ENCODE peak calls at places on chromosomes 11 and 22, in nine cellular contexts. B is endodermal cell; W is GM23248; J is CD4-positive, CD25-positive, alpha-beta regulatory T cell; I is left ventricle myocardium inferior; Q is PC-9; N is IMR-90; V is effector memory CD4-positive, alpha-beta T cell; P is ovary. X is an unnamed sample.

GRCh38 chr11:77085652-77086051 is 17.0 kb upstream of the OMP start:
- DNase-seq in B (no peak), W (no peak), J (no peak), I (no peak), Q (no peak), N (no peak), V (no peak), P (no peak), X (no peak)

GRCh38 chr11:62025429-62026105 is 58.1 kb upstream of the FTH1 start:
- DNase-seq in B (no peak), W (peak; percentile 96), J (peak; percentile 77), I (peak; percentile 48), Q (peak; percentile 100), N (peak; percentile 91), V (peak; percentile 75), P (peak; percentile 28), X (peak; percentile 64)

GRCh38 chr11:68904458-68904847 is 762 bp downstream of the IGHMBP2 start:
- DNase-seq in B (no peak), W (no peak), J (no peak), I (peak; percentile 30), Q (no peak), N (no peak), V (no peak), P (no peak), X (no peak)

GRCh38 chr11:122882809-122883681 is 486 bp downstream of the JHY start:
- DNase-seq in B (peak; percentile 90), W (peak; percentile 88), J (peak; percentile 34), I (peak; percentile 55), Q (peak; percentile 82), N (peak; percentile 55), V (peak; percentile 30), P (peak; percentile 27), X (peak; percentile 64)

GRCh38 chr22:31526275-31526674 is 29.9 kb downstream of the SFI1 start:
- DNase-seq in B (no peak), W (no peak), J (no peak), I (no peak), Q (no peak), N (no peak), V (no peak), P (no peak), X (no peak)

GRCh38 chr11:121656333-121657090 is 203.7 kb upstream of the SORL1-AS1 start:
- DNase-seq in B (no peak), W (no peak), J (no peak), I (peak; percentile 14), Q (no peak), N (no peak), V (no peak), P (no peak), X (no peak)

GRCh38 chr11:125952559-125952958 is 6.7 kb downstream of the VSIG10L2 start:
- DNase-seq in B (no peak), W (no peak), J (no peak), I (no peak), Q (no peak), N (no peak), V (no peak), P (no peak), X (no peak)

GRCh38 chr11:117832511-117832910 is 8.0 kb upstream of the FXYD2 start:
- DNase-seq in B (peak; percentile 27), W (no peak), J (no peak), I (no peak), Q (no peak), N (no peak), V (no peak), P (no peak), X (no peak)

GRCh38 chr11:76284161-76284560 is 77.9 kb upstream of the WNT11 start:
- DNase-seq in B (peak; percentile 70), W (no peak), J (no peak), I (no peak), Q (no peak), N (no peak), V (no peak), P (no peak), X (no peak)

GRCh38 chr11:34641456-34641855 is 20.6 kb downstream of the EHF start:
- DNase-seq in B (no peak), W (no peak), J (no peak), I (no peak), Q (no peak), N (no peak), V (no peak), P (no peak), X (no peak)

GRCh38 chr22:20472629-20473442 is 22.8 kb downstream of the KLHL22 start:
- DNase-seq in B (no peak), W (no peak), J (no peak), I (no peak), Q (no peak), N (no peak), V (no peak), P (no peak), X (no peak)

GRCh38 chr11:113778111-113778910 is 1.3 kb upstream of the CLDN25 start:
- DNase-seq in B (no peak), W (peak; percentile 83), J (no peak), I (no peak), Q (peak; percentile 67), N (peak; percentile 38), V (no peak), P (no peak), X (no peak)

GRCh38 chr11:109604506-109604905 is 182.5 kb downstream of the C11orf87 start:
- DNase-seq in B (no peak), W (peak; percentile 4), J (no peak), I (no peak), Q (no peak), N (no peak), V (no peak), P (no peak), X (no peak)

GRCh38 chr11:9071694-9072093 is 19.7 kb downstream of the SCUBE2 start:
- DNase-seq in B (no peak), W (no peak), J (no peak), I (no peak), Q (no peak), N (no peak), V (no peak), P (no peak), X (no peak)

GRCh38 chr22:45994516-45995404 is 17.8 kb upstream of the WNT7B start:
- DNase-seq in B (peak; percentile 97), W (peak; percentile 80), J (peak; percentile 63), I (peak; percentile 85), Q (peak; percentile 52), N (peak; percentile 44), V (peak; percentile 67), P (peak; percentile 75), X (peak; percentile 69)

GRCh38 chr22:45991108-45991507 is 14.1 kb upstream of the WNT7B start:
- DNase-seq in B (no peak), W (no peak), J (no peak), I (no peak), Q (no peak), N (no peak), V (no peak), P (no peak), X (no peak)

GRCh38 chr22:45993143-45993692 is 16.3 kb upstream of the WNT7B start:
- DNase-seq in B (no peak), W (no peak), J (no peak), I (no peak), Q (no peak), N (no peak), V (no peak), P (no peak), X (no peak)

GRCh38 chr22:45993841-45994240 is 16.9 kb upstream of the WNT7B start:
- DNase-seq in B (no peak), W (no peak), J (no peak), I (no peak), Q (no peak), N (no peak), V (no peak), P (no peak), X (no peak)

GRCh38 chr22:45992737-45993136 is 15.8 kb upstream of the WNT7B start:
- DNase-seq in B (no peak), W (no peak), J (no peak), I (no peak), Q (no peak), N (no peak), V (no peak), P (no peak), X (no peak)
- H3K4me1 ChIP-seq in B (no peaks in the 10 kb centered on the region), W (peaks cover 23% of the 10 kb centered on the region), J (no peaks in the 10 kb centered on the region), I (peaks cover 44% of the 10 kb centered on the region), Q (peaks cover 10% of the 10 kb centered on the region), N (peaks cover 16% of the 10 kb centered on the region), V (peaks cover 1% of the 10 kb centered on the region), P (peaks cover 12% of the 10 kb centered on the region), X (no peaks in the 10 kb centered on the region)

DNA sequence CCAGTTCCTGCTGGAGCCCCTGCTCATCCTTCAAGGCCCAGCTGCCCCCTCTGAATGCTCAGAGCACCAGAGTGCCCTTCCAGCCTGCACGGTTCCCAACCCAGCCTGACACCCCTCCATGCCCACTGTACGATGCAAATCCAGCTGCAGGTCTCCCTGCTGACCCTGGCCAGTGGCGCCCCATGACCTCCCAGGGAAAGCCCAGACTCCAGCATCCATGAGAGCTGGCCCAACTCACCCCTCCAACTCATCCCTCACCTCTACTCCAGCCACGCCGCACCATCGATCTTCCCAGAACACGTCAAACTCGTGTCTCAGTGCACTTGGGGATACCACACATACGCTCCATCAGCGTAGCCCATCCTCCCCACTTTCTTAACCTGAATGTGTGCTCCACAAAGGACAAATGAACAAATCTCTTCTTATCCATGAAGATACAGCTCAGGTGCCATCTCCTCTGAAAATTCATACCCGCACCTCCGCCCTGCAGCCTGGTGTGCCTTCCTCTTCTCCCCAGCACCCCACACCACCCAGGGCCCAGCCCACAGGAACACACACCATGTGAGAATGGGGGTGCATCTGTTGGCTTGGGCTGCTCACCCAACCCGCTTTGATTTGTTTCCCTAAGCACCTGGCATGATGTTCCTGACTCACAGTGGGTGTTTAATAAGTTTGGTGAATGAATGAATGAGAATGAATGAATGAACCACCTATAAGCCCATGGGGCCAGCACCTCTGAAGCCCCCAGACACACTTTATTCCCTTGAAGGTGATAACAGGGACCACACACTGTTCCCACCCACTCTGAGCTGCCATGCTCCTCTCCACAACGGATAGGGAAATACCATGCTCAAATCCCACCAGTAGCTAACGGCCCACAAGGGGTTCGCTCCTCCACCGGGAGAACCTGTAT is 6.2 kb downstream of the PLA2G6 start:
- DNase-seq in B (no peak), W (no peak), J (no peak), I (no peak), Q (no peak), N (no peak), V (no peak), P (no peak), X (no peak)
- H3K4me1 ChIP-seq in B (peaks cover 2% of the 10 kb centered on the region), W (peaks cover 34% of the 10 kb centered on the region), J (peaks cover 26% of the 10 kb centered on the region), I (peaks cover 60% of the 10 kb centered on the region), Q (peaks cover 60% of the 10 kb centered on the region), N (peaks cover 30% of the 10 kb centered on the region), V (peaks cover 22% of the 10 kb centered on the region), P (peaks cover 8% of the 10 kb centered on the region), X (peaks cover 51% of the 10 kb centered on the region)

GRCh38 chr22:38034884-38035529 is 22.2 kb upstream of the PICK1 start:
- DNase-seq in B (no peak), W (no peak), J (no peak), I (no peak), Q (no peak), N (no peak), V (no peak), P (no peak), X (no peak)
- H3K4me1 ChIP-seq in B (no peaks in the 10 kb centered on the region), W (peaks cover 19% of the 10 kb centered on the region), J (no peaks in the 10 kb centered on the region), I (peaks cover 34% of the 10 kb centered on the region), Q (peaks cover 13% of the 10 kb centered on the region), N (peaks cover 23% of the 10 kb centered on the region), V (no peaks in the 10 kb centered on the region), P (peaks cover 4% of the 10 kb centered on the region), X (no peaks in the 10 kb centered on the region)

DNA sequence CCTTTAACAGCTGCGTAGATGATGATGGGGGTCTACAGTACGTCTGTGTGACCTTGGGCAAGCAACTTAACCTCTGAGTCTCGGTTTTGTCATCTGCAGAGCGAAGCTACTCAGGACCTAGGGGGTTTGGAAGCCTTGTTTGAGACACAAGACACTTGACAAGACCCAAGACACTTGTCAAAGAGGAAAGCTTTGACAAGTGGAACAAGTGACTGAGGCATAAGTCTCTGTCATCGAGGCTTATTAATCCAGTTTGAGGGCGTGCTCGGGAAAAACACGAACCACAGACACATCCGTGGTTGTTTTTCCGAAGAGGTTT is 732 bp upstream of the PC start:
- DNase-seq in B (no peak), W (peak; percentile 15), J (no peak), I (no peak), Q (no peak), N (no peak), V (no peak), P (no peak), X (no peak)
- H3K4me1 ChIP-seq in B (no peaks in the 10 kb centered on the region), W (peaks cover 19% of the 10 kb centered on the region), J (peaks cover 13% of the 10 kb centered on the region), I (peaks cover 13% of the 10 kb centered on the region), Q (peaks cover 22% of the 10 kb centered on the region), N (peaks cover 16% of the 10 kb centered on the region), V (peaks cover 11% of the 10 kb centered on the region), P (no peaks in the 10 kb centered on the region), X (peaks cover 14% of the 10 kb centered on the region)

X was measured in CD8-positive, alpha-beta memory T cell.